ENCODE peak calls at places on chromosomes 4 and X, in five cellular contexts. L, J, F, C and H are unnamed samples.

GRCh38 chr4:54100607-54101189 is 735 bp downstream of the GSX2 start:
- DNase-seq in L (no peak), J (no peak), F (no peak), C (no peak), H (peak; percentile 58)

GRCh38 chr4:5711479-5712184 is 631 bp downstream of the EVC start:
- DNase-seq in L (no peak), J (peak; percentile 68), F (peak; percentile 50), C (no peak), H (peak; percentile 82)

GRCh38 chrX:116873678-116874077 is 410.9 kb upstream of the CT83 start:
- DNase-seq in L (no peak), J (peak; percentile 1), F (peak; percentile 1), C (no peak), H (no peak)

GRCh38 chr4:168836482-168836881 is 173.6 kb downstream of the CBR4 start:
- DNase-seq in L (no peak), J (no peak), F (no peak), C (no peak), H (no peak)

GRCh38 chr4:1615786-1616573 is 68.1 kb downstream of the FAM53A start:
- DNase-seq in L (no peak), J (no peak), F (no peak), C (no peak), H (no peak)

GRCh38 chr4:15776871-15777648 is 1.1 kb upstream of the CD38 start:
- DNase-seq in L (peak; percentile 87), J (no peak), F (no peak), C (no peak), H (no peak)

GRCh38 chrX:7996851-7997250 is 69.6 kb upstream of the PNPLA4 start:
- DNase-seq in L (no peak), J (no peak), F (no peak), C (no peak), H (no peak)

GRCh38 chr4:86891785-86892638 is at the start of gene C4orf36:
- DNase-seq in L (peak; percentile 38), J (peak; percentile 31), F (peak; percentile 45), C (peak; percentile 80), H (peak; percentile 94)

GRCh38 chrX:123408856-123409737 is 225.0 kb downstream of the GRIA3 start:
- DNase-seq in L (no peak), J (peak; percentile 87), F (no peak), C (no peak), H (no peak)

GRCh38 chrX:1181131-1181530 is 31.3 kb downstream of the CRLF2 start:
- DNase-seq in L (no peak), J (no peak), F (no peak), C (no peak), H (peak; percentile 27)

GRCh38 chrX:130793966-130794365 is 109.0 kb downstream of the ENOX2 start:
- DNase-seq in L (no peak), J (no peak), F (no peak), C (no peak), H (no peak)

GRCh38 chrX:156005144-156005543 is 7.6 kb downstream of the IL9R start:
- DNase-seq in L (no peak), J (no peak), F (no peak), C (no peak), H (no peak)

GRCh38 chrX:141879616-141880015 is 24.1 kb upstream of the MAGEC1 start:
- DNase-seq in L (no peak), J (no peak), F (no peak), C (no peak), H (peak; percentile 49)

GRCh38 chr4:47002593-47002992 is 9.2 kb upstream of the GABRA4 start:
- DNase-seq in L (no peak), J (no peak), F (peak; percentile 65), C (no peak), H (no peak)

GRCh38 chrX:24398766-24399165 is 38.3 kb downstream of the SUPT20HL1 start:
- DNase-seq in L (no peak), J (no peak), F (no peak), C (no peak), H (no peak)

GRCh38 chr4:109298279-109299010 is 4.0 kb downstream of the COL25A1 start:
- DNase-seq in L (no peak), J (no peak), F (peak; percentile 11), C (no peak), H (no peak)

GRCh38 chr4:101020956-101021355 is 326.4 kb downstream of the PPP3CA start:
- DNase-seq in L (no peak), J (peak; percentile 76), F (peak; percentile 35), C (no peak), H (peak; percentile 49)

GRCh38 chr4:24885342-24885741 is 27.5 kb downstream of the CCDC149 start:
- DNase-seq in L (no peak), J (peak; percentile 29), F (no peak), C (no peak), H (no peak)

GRCh38 chrX:107716045-107716684 is 59.4 kb downstream of the TSC22D3 start:
- DNase-seq in L (peak; percentile 6), J (peak; percentile 20), F (no peak), C (no peak), H (peak; percentile 89)

GRCh38 chrX:110407910-110408545 is 49.4 kb downstream of the RTL9 start:
- DNase-seq in L (peak; percentile 51), J (no peak), F (peak; percentile 72), C (peak; percentile 75), H (peak; percentile 82)

GRCh38 chrX:49100704-49101628 is 21.3 kb upstream of the WDR45 start:
- DNase-seq in L (peak; percentile 92), J (peak; percentile 82), F (peak; percentile 90), C (peak; percentile 91), H (peak; percentile 96)

GRCh38 chr4:77927991-77928925 is 65.6 kb downstream of the MRPL1 start:
- DNase-seq in L (no peak), J (peak; percentile 30), F (peak; percentile 76), C (peak; percentile 38), H (no peak)

GRCh38 chrX:40098264-40099045 is 697 bp upstream of the BCOR start:
- DNase-seq in L (peak; percentile 75), J (no peak), F (peak; percentile 39), C (peak; percentile 47), H (peak; percentile 89)

GRCh38 chrX:53135581-53135980 is 41.6 kb downstream of the KANTR start:
- DNase-seq in L (no peak), J (no peak), F (no peak), C (no peak), H (no peak)

GRCh38 chr4:169009281-169010124 is 552 bp downstream of the CBR4 start:
- DNase-seq in L (peak; percentile 66), J (peak; percentile 35), F (peak; percentile 70), C (peak; percentile 71), H (peak; percentile 82)

GRCh38 chr4:182155806-182156205 is 87.4 kb upstream of the TENM3 start:
- DNase-seq in L (no peak), J (no peak), F (no peak), C (no peak), H (no peak)

GRCh38 chrX:53695901-53696300 is 9.4 kb upstream of the HUWE1 start:
- DNase-seq in L (no peak), J (no peak), F (no peak), C (no peak), H (no peak)

GRCh38 chr4:80094191-80094590 is 21.2 kb upstream of the ANTXR2 start:
- DNase-seq in L (no peak), J (no peak), F (peak; percentile 53), C (no peak), H (no peak)

GRCh38 chr4:19776929-19777328 is 474.8 kb upstream of the SLIT2 start:
- DNase-seq in L (no peak), J (peak; percentile 31), F (peak; percentile 21), C (no peak), H (no peak)

GRCh38 chrX:97898798-97899197 is 1015.1 kb downstream of the RPA4 start:
- DNase-seq in L (no peak), J (peak; percentile 58), F (no peak), C (no peak), H (no peak)

GRCh38 chr4:136706942-136707341 is 825.4 kb downstream of the PCDH18 start:
- DNase-seq in L (no peak), J (no peak), F (no peak), C (no peak), H (no peak)

GRCh38 chrX:148723551-148723950 is 223.1 kb downstream of the AFF2 start:
- DNase-seq in L (no peak), J (no peak), F (no peak), C (no peak), H (no peak)

GRCh38 chr4:175109933-175110332 is 191.8 kb downstream of the ADAM29 start:
- DNase-seq in L (no peak), J (no peak), F (no peak), C (no peak), H (peak; percentile 73)
- H3K27ac ChIP-seq in L (no peak overlapping the region), J (no peak overlapping the region), F (no peak overlapping the region), C (no peak overlapping the region), H (no peak overlapping the region)

GRCh38 chrX:71911023-71911730 is 532 bp downstream of the NHSL2 start:
- DNase-seq in L (no peak), J (no peak), F (no peak), C (no peak), H (peak; percentile 87)
- H3K4me3 ChIP-seq in L (no peak overlapping the region), J (peak overlapping the region; percentile 49), F (no peak overlapping the region), C (peak overlapping the region; percentile 25), H (peak overlapping the region; percentile 79)

GRCh38 chr4:151760713-151761661 is at the start of gene GATB:
- DNase-seq in L (peak; percentile 97), J (peak; percentile 91), F (peak; percentile 96), C (peak; percentile 96), H (peak; percentile 99)
- H3K9ac ChIP-seq in L (peak within 1 kb of the TSS; percentile 62), J (peak within 1 kb of the TSS; percentile 97), F (peak within 1 kb of the TSS; percentile 81), C (peak within 1 kb of the TSS; percentile 73), H (peak within 1 kb of the TSS; percentile 92)

GRCh38 chr4:148664636-148665035 is 222.4 kb upstream of the NR3C2 start:
- DNase-seq in L (no peak), J (no peak), F (no peak), C (no peak), H (no peak)
- H3K27ac ChIP-seq in L (no peak overlapping the region), J (no peak overlapping the region), F (no peak overlapping the region), C (no peak overlapping the region), H (no peak overlapping the region)

GRCh38 chrX:119984652-119985051 is 41.1 kb upstream of the NKAP start:
- DNase-seq in L (no peak), J (no peak), F (no peak), C (no peak), H (no peak)

GRCh38 chrX:119990995-119991787 is 47.6 kb upstream of the NKAP start:
- DNase-seq in L (no peak), J (no peak), F (no peak), C (no peak), H (peak; percentile 58)

GRCh38 chrX:119990409-119990994 is 47.0 kb upstream of the NKAP start:
- DNase-seq in L (no peak), J (no peak), F (no peak), C (no peak), H (peak; percentile 59)

GRCh38 chrX:119986203-119986602 is 42.7 kb upstream of the NKAP start:
- DNase-seq in L (no peak), J (no peak), F (no peak), C (no peak), H (no peak)

DNA sequence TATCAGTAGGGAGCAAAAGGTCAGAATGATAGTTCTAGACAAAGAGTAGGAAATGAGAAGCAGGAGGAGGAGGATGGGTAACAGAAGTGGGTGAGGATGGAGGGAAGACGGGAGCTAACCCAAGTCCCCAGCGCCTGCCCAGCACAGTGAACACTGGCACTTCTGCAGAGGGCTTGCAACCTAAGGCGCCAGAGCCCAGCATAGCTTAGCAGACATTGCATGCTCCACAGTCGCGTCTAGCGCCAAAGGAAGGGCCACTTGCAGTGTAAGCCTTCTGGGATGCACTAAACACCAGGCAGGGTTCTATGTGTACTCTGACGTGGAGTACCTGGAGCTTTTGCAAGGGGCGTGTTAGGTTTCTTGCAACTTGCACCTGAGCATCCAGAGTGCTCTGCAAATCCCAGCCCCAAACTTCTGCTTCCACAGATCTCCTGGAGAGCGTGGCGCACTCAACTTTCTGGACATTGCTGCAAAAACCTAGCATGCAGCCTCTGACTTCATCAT is 46.4 kb upstream of the NKAP start:
- DNase-seq in L (no peak), J (no peak), F (no peak), C (no peak), H (peak; percentile 54)
- H3K4me3 ChIP-seq in L (no peak overlapping the region), J (no peak overlapping the region), F (no peak overlapping the region), C (no peak overlapping the region), H (peak overlapping the region; percentile 60)